ENCODE peak calls at places on chromosomes 16 and 17, in seven cellular contexts. D, I, L, W, M, Y and P are unnamed samples.
A peak's percentile ranks its signal among the peaks of the same experiment; 100 is the strongest.

GRCh38 chr16:87692176-87692575 is 73.6 kb downstream of the KLHDC4 start:
- DNase-seq in D (no peak), I (no peak), L (no peak), W (no peak), M (no peak), Y (no peak), P (no peak)

GRCh38 chr17:63881935-63882601 is at the start of gene GH2:
- DNase-seq in D (peak; percentile 53), I (peak; percentile 13), L (peak; percentile 79), W (no peak), M (peak; percentile 61), Y (no peak), P (peak; percentile 10)

GRCh38 chr17:45222994-45223540 is 1.4 kb downstream of the FMNL1 start:
- DNase-seq in D (no peak), I (no peak), L (no peak), W (no peak), M (no peak), Y (no peak), P (no peak)

GRCh38 chr16:86892509-86892908 is 314.2 kb downstream of the FOXL1 start:
- DNase-seq in D (peak; percentile 10), I (no peak), L (no peak), W (no peak), M (no peak), Y (no peak), P (no peak)

GRCh38 chr16:53872248-53873221 is 168.6 kb downstream of the FTO start:
- DNase-seq in D (peak; percentile 37), I (peak; percentile 88), L (no peak), W (no peak), M (peak; percentile 89), Y (no peak), P (no peak)

GRCh38 chr16:89197033-89197632 is 3.2 kb downstream of the SLC22A31 start:
- DNase-seq in D (no peak), I (no peak), L (no peak), W (no peak), M (no peak), Y (no peak), P (no peak)

GRCh38 chr17:13619462-13619861 is 17.7 kb upstream of the HS3ST3A1 start:
- DNase-seq in D (no peak), I (no peak), L (no peak), W (no peak), M (no peak), Y (no peak), P (no peak)

GRCh38 chr17:66675991-66676371 is 158.9 kb upstream of the CACNG5 start:
- DNase-seq in D (peak; percentile 19), I (no peak), L (no peak), W (no peak), M (peak; percentile 36), Y (no peak), P (no peak)

GRCh38 chr17:57518587-57519118 is 226.4 kb downstream of the CCDC182 start:
- DNase-seq in D (no peak), I (no peak), L (no peak), W (peak; percentile 57), M (no peak), Y (peak; percentile 66), P (no peak)

GRCh38 chr16:17453365-17454122 is 17.2 kb downstream of the XYLT1 start:
- DNase-seq in D (no peak), I (no peak), L (no peak), W (no peak), M (no peak), Y (no peak), P (no peak)

GRCh38 chr16:14613991-14614390 is 16.1 kb downstream of the PARN start:
- DNase-seq in D (no peak), I (no peak), L (no peak), W (no peak), M (no peak), Y (no peak), P (no peak)

GRCh38 chr16:17921357-17921978 is 415.1 kb downstream of the NPIPA8 start:
- DNase-seq in D (no peak), I (no peak), L (peak; percentile 71), W (no peak), M (peak; percentile 17), Y (no peak), P (no peak)

GRCh38 chr17:54891176-54891821 is 9.4 kb upstream of the TOM1L1 start:
- DNase-seq in D (peak; percentile 76), I (peak; percentile 48), L (no peak), W (no peak), M (peak; percentile 74), Y (no peak), P (peak; percentile 14)

GRCh38 chr16:70770291-70770967 is 30.5 kb downstream of the VAC14 start:
- DNase-seq in D (no peak), I (no peak), L (no peak), W (no peak), M (no peak), Y (no peak), P (no peak)

GRCh38 chr17:81037783-81038733 is 3.1 kb downstream of the BAIAP2 start:
- DNase-seq in D (peak; percentile 18), I (no peak), L (no peak), W (no peak), M (no peak), Y (no peak), P (no peak)

GRCh38 chr16:85347213-85347591 is 234.9 kb upstream of the CIBAR2 start:
- DNase-seq in D (no peak), I (no peak), L (peak; percentile 62), W (no peak), M (no peak), Y (no peak), P (no peak)

GRCh38 chr16:10675861-10676260 is 18.9 kb downstream of the TEKT5 start:
- DNase-seq in D (no peak), I (no peak), L (no peak), W (no peak), M (no peak), Y (no peak), P (no peak)

GRCh38 chr17:68399638-68400403 is 57.5 kb downstream of the WIPI1 start:
- DNase-seq in D (peak; percentile 73), I (no peak), L (no peak), W (no peak), M (peak; percentile 88), Y (no peak), P (no peak)

GRCh38 chr16:87295259-87295658 is 21.9 kb downstream of the C16orf95 start:
- DNase-seq in D (no peak), I (no peak), L (no peak), W (no peak), M (peak; percentile 8), Y (no peak), P (no peak)

DNA sequence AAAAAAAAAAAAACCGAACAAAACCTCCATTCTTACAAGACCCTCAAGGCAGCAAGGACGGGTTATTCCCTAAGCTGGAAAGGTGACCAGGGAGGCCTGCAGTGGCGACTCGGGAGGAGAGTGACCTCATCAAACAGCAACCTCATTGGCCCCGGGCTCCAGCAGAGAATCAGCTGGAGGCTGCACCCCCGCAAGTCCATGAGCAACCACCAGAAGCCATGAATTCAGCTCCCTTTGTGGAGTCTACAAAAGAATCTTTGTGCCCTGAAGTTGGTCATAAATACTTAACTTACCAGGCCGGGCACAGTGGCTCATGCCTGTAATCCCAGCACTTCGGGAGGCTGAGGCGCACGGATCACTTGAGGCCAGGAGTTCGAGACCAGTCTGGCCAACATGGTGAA is 80.9 kb upstream of the CREBBP start:
- DNase-seq in D (no peak), I (no peak), L (no peak), W (no peak), M (peak; percentile 57), Y (no peak), P (no peak)
- H3K4me3 ChIP-seq in D (no peak overlapping the region), I (peak overlapping the region; percentile 30), L (no peak overlapping the region), W (peak overlapping the region; percentile 55), M (no peak overlapping the region), Y (peak overlapping the region; percentile 56), P (no peak overlapping the region)

GRCh38 chr17:6070280-6070894 is at the start of gene WSCD1:
- DNase-seq in D (no peak), I (no peak), L (peak; percentile 53), W (peak; percentile 42), M (no peak), Y (no peak), P (no peak)

GRCh38 chr17:6072157-6072556 is 2.0 kb downstream of the WSCD1 start:
- DNase-seq in D (no peak), I (no peak), L (no peak), W (no peak), M (peak; percentile 8), Y (no peak), P (no peak)

GRCh38 chr17:6071528-6072065 is 1.4 kb downstream of the WSCD1 start:
- DNase-seq in D (no peak), I (no peak), L (no peak), W (no peak), M (no peak), Y (no peak), P (no peak)

GRCh38 chr17:6070895-6071511 is 824 bp downstream of the WSCD1 start:
- DNase-seq in D (no peak), I (no peak), L (no peak), W (no peak), M (no peak), Y (no peak), P (no peak)

DNA sequence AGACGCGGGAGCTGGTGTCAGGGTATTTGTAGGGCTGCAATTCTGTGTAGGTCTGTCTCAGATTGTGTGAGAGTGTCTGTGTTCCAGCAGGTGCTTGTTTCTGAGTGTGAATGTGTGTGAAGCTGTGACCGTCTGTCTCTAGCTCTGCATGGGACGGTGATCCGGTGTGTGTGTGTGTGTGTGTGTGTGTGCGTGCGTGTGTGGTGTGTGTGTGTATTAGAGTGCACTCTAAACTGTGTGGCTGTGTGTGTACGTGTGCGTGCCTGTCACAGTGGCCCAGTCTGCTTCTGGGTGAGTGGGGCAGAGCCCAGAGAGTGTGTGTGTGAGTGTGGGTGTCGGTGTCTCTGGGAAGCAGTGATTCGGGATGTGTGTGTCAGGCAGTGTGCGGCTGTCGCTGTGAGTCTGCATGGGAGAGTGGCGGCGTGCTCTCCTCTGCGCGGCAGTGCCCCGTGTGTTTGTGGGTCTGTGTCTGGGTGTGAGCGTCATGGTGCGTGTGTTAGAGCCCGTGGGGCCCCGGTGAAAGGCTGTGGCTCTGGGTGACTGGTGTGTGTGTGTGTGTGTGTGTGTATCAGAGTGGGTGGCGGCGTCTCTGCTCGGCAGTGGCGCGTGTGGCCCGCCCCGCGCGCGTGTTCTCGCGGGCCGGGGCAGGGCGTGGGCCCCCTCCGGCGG is 434 bp upstream of the WSCD1 start:
- DNase-seq in D (no peak), I (no peak), L (no peak), W (no peak), M (no peak), Y (no peak), P (no peak)
- TF ChIP-seq CTCF in D (no peak), I (no peak), L (no peak), W (no peak), M (no peak), Y (no peak), P (no peak)

GRCh38 chr16:83969771-83970429 is 1.9 kb downstream of the NECAB2 start:
- DNase-seq in D (no peak), I (no peak), L (no peak), W (no peak), M (no peak), Y (peak; percentile 10), P (no peak)
- H3K4me3 ChIP-seq in D (no peak overlapping the region), I (no peak overlapping the region), L (no peak overlapping the region), W (no peak overlapping the region), M (no peak overlapping the region), Y (no peak overlapping the region), P (no peak overlapping the region)

DNA sequence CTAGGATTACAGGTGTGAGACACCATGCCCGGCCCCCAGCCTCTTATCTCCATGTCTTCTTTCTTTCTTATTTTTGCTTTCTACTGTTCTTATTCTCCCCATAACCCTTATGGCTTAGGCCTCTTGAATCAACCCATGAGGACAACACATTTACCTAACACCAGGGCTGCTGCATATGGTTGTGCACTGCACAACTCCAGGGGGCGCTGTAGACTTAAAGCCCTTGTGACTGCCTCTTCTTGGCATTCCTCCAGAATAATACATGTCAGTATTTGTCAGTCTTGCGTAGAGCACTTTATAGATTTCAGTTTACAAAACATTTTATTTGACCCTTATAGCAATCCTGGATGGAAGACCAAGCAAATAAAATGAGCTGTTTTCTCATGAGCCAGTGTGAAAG is 225.0 kb upstream of the SALL1 start:
- DNase-seq in D (no peak), I (no peak), L (no peak), W (no peak), M (no peak), Y (no peak), P (no peak)
- TF ChIP-seq CTCF in D (peak; percentile 1), I (no peak), L (no peak), W (no peak), M (peak; percentile 23), Y (no peak), P (peak; percentile 14)